ENCODE peak calls at places on chromosomes 1 and 21, in six cellular contexts. G is cardiac fibroblast, M is astrocyte of the spinal cord, T is endothelial cell, J is fibroblast of the aortic adventitia, R is fibroblast of pulmonary artery. Q is an unnamed sample.

GRCh38 chr21:37758997-37759396 is 157.3 kb downstream of the KCNJ6 start:
- DNase-seq in G (peak; percentile 44), J (peak; percentile 14), T (peak; percentile 57), R (peak; percentile 45), M (peak; percentile 50), Q (peak; percentile 60)

GRCh38 chr1:58084266-58084665 is 462.3 kb downstream of the OMA1 start:
- DNase-seq in T (no peak), J (no peak), M (no peak), R (no peak), G (no peak), Q (no peak)

GRCh38 chr1:94650301-94650700 is 108.7 kb upstream of the F3 start:
- DNase-seq in R (no peak), M (no peak), J (no peak), G (no peak), T (no peak), Q (no peak)

GRCh38 chr1:210123383-210123782 is 109.2 kb upstream of the SERTAD4 start:
- DNase-seq in G (no peak), R (no peak), M (no peak), T (no peak), J (peak; percentile 27), Q (no peak)

GRCh38 chr1:167409183-167409582 is 109.1 kb downstream of the CD247 start:
- DNase-seq in R (no peak), G (no peak), T (no peak), M (no peak), J (no peak), Q (no peak)

GRCh38 chr1:23417570-23417969 is 7.0 kb downstream of the TCEA3 start:
- DNase-seq in M (no peak), T (no peak), J (no peak), G (no peak), R (no peak), Q (no peak)

GRCh38 chr1:147585640-147586383 is 44.5 kb downstream of the BCL9 start:
- DNase-seq in M (no peak), T (no peak), R (no peak), G (no peak), J (no peak), Q (no peak)

GRCh38 chr21:44391345-44392091 is 38.1 kb downstream of the TRPM2 start:
- DNase-seq in T (no peak), G (no peak), J (no peak), R (no peak), M (no peak), Q (no peak)

GRCh38 chr1:36156329-36157114 is 562 bp downstream of the MAP7D1 start:
- DNase-seq in J (peak; percentile 48), M (peak; percentile 56), G (peak; percentile 73), R (peak; percentile 65), T (peak; percentile 82), Q (no peak)

DNA sequence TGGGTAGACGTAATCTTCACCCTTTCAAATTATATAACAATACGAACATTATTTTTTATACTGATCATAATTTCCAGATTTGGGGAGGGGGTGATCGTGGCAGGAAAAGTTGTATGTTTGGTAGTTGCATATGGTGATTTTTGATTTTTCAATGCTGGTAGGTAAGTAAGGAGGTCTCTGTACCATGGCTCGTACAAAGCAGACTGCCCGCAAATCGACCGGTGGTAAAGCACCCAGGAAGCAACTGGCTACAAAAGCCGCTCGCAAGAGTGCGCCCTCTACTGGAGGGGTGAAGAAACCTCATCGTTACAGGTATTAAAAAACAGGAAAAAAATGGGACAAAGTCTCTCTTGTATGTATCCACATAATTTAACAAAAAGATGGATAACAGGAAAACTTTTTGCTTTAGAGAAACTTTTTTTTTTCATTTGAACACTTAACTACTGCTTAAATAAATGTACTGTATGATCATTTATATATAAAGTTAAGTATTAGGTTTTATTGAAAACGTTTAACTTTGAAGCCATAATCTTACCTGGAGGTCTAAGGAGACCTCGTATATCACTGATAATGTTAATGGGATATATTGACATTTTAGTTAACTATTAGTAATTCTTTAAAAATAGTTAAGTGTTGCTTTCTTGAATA is 1.8 kb downstream of the H3-3A start:
- DNase-seq in G (peak; percentile 21), M (peak; percentile 23), R (peak; percentile 33), J (peak; percentile 35), T (no peak), Q (no peak)
- TF ChIP-seq CTCF in G (peak; percentile 59), M (peak; percentile 54), R (peak; percentile 51), J (peak; percentile 51), T (peak; percentile 98), Q (peak; percentile 94)

DNA sequence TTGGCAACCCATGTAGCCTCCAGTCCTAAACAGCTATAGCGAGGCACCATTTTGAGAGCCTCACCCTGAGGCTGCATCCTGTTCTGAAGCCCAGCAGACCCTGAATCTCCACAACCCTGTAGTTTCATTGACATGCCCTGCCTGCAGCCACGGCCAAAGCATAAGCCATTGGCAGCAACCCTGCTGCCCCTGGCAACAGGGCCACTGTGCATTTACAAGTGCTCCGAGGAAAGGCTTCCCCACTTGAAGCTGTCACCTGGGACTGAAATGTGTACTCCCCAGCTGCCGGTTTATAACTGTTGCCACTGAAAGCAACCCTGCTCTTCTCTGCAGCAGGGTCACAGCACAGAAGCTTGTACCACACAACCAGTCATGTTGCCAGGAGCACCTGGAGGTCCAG is 124.2 kb upstream of the OLFM3 start:
- DNase-seq in M (no peak), T (no peak), R (no peak), J (no peak), G (no peak), Q (no peak)
- TF ChIP-seq CTCF in M (no peak), T (no peak), R (no peak), J (no peak), G (no peak), Q (no peak)

DNA sequence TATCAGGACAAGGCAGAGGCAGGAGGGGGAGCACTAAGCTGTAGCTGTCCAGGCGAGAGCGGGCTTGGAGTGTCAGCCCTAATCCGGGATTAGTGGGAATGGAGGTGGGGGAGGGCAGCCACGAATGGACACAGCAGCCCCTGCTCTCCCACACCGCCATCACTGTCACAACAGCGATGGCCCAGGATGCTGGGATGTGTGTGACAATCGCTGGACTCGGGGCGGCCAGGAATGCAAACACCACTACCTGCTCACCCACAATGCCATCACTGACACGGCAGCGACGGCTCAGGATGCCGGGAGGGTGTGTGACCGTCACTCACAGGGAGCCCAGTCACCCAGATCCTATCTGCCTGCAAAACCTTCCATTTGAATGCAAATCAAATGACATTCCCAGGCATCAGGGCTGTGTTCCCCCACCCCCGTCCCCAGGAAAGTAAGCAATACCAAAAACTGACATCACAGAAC is 2.8 kb downstream of the C2CD2 start:
- DNase-seq in M (no peak), G (no peak), R (no peak), J (no peak), T (no peak), Q (no peak)
- TF ChIP-seq CTCF in M (no peak), G (no peak), R (no peak), J (no peak), T (no peak), Q (no peak)

GRCh38 chr21:32306021-32306780 is 7.5 kb downstream of the MRAP start:
- DNase-seq in M (peak; percentile 7), G (peak; percentile 8), J (no peak), R (no peak), T (peak; percentile 89), Q (no peak)
- TF ChIP-seq CTCF in M (peak; percentile 43), G (peak; percentile 34), J (no peak), R (peak; percentile 26), T (peak; percentile 57), Q (peak; percentile 36)

DNA sequence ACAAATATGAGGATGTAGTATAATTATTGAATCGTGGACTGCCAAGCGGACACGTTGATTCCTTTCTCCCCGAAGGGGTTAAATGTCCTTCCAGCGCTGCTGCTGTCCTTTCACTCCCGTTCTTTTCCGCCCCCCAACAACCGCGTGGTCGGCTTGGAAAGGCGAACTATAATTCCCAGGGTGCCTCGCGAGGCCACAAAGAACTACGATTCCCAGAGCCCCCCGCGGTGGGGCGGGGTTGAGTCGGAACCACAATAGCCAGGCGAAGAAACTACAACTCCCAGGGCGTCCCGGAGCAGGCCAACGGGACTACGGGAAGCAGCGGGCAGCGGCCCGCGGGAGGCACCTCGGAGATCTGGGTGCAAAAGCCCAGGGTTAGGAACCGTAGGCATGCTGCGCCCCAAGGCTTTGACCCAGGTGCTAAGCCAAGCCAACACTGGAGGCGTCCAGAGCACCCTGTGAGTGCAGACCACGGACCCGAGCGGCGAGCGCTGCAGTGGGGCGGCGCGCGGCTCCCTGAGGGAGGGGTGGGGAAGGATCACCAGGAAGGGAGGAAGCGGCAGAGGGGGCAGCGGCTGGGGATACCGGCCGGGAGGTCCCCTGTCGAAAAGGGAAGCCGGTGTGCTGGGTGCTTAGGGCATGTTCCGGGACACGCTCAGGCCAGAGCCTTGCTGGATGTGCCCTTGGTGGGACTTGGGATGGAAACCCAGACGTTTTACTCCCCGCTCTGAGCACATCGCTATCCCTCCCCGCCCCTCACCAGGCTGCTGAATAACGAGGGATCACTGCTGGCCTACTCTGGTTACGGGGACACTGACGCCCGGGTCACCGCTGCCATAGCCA is at the start of gene LAMTOR2:
- DNase-seq in G (peak; percentile 97), M (peak; percentile 97), J (peak; percentile 92), R (peak; percentile 96), T (peak; percentile 98), Q (peak; percentile 91)
- TF ChIP-seq CTCF in G (no peak), M (no peak), J (no peak), R (no peak), T (no peak), Q (no peak)

GRCh38 chr21:42409366-42409765 is 5.7 kb downstream of the UBASH3A start:
- DNase-seq in G (no peak), M (no peak), T (no peak), R (no peak), J (no peak), Q (no peak)

GRCh38 chr21:42413093-42413492 is 9.4 kb downstream of the UBASH3A start:
- DNase-seq in T (no peak), M (no peak), J (no peak), R (no peak), G (no peak), Q (no peak)

GRCh38 chr21:42412636-42412933 is 8.9 kb downstream of the UBASH3A start:
- DNase-seq in G (no peak), M (no peak), T (no peak), R (no peak), J (no peak), Q (no peak)

GRCh38 chr21:42411891-42412635 is 8.4 kb downstream of the UBASH3A start:
- DNase-seq in J (no peak), R (peak; percentile 4), T (no peak), G (no peak), M (peak; percentile 5), Q (peak; percentile 9)

DNA sequence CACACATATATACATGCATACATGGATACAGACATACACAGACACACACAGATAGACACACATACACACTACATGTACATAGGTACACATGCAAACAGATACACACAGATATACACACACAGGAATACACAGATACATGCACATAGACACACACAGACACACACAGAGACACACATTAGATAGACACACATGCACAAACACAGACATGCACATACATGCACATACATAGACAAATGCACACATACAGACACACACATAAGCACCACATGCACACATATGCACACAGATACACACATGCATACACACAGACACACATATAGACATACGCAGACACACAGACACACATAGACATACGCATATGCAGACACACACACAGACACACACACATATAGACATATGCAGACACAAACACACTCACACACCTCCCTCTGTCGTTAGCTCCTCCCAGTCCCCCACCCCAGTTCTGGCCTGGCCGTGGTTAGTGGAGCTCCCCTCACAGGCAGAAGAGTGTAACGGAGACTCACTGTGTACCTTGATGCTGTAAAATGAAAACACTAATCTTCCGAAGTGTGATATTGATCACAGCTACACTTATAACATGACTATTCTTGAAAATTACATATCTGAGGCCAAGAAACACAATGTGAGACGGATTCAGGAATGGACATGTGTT is 7.6 kb downstream of the UBASH3A start:
- DNase-seq in R (no peak), M (no peak), J (no peak), T (no peak), G (no peak), Q (no peak)
- TF ChIP-seq CTCF in R (no peak), M (no peak), J (no peak), T (no peak), G (no peak), Q (no peak)

GRCh38 chr21:15301014-15301413 is 236.2 kb upstream of the NRIP1 start:
- DNase-seq in T (no peak), J (peak; percentile 19), G (no peak), M (peak; percentile 54), R (no peak), Q (peak; percentile 79)
- TF ChIP-seq CTCF in T (no peak), J (no peak), G (no peak), M (no peak), R (no peak), Q (no peak)

Q was measured in foreskin keratinocyte.